ENCODE peak calls at places on chromosomes 13 and 19, in four cellular contexts. E is pons, W is heart left ventricle, O is mesenteric fat pad. U is an unnamed sample.

GRCh38 chr13:21402586-21403307 is 56.4 kb downstream of the ZDHHC20 start:
- DNase-seq in O (no peak), W (no peak), E (no peak), U (no peak)

GRCh38 chr19:43300876-43301765 is 31.8 kb upstream of the PSG9 start:
- DNase-seq in O (no peak), W (no peak), E (no peak), U (no peak)

GRCh38 chr19:1355974-1356865 is 27.5 kb upstream of the NDUFS7 start:
- DNase-seq in W (no peak), E (no peak), O (no peak), U (no peak)

GRCh38 chr13:75838366-75839017 is 202.4 kb downstream of the LMO7 start:
- DNase-seq in W (no peak), O (no peak), E (no peak), U (no peak)

GRCh38 chr19:2428027-2428690 is 773 bp upstream of the TIMM13 start:
- DNase-seq in W (no peak), E (no peak), O (no peak), U (no peak)

GRCh38 chr13:111993701-111994100 is 73.2 kb upstream of the SOX1 start:
- DNase-seq in W (no peak), O (no peak), E (no peak), U (no peak)

GRCh38 chr19:46955114-46955812 is 64.4 kb upstream of the NPAS1 start:
- DNase-seq in W (no peak), O (no peak), E (no peak), U (no peak)

GRCh38 chr19:16324384-16325160 is at the start of gene KLF2:
- DNase-seq in O (peak), W (peak), E (peak), U (peak)

GRCh38 chr19:47443331-47443730 is 24.0 kb upstream of the MEIS3 start:
- DNase-seq in O (no peak), E (no peak), W (peak), U (no peak)

U was measured in coronary artery.